ENCODE peak calls at places on chromosomes 13 and 19, in six cellular contexts. One of them, this sample, is unnamed.

GRCh38 chr13:110683921-110684320 is 22.0 kb downstream of the CARS2 start:
- DNase-seq in stomach: no peak
- DNase-seq in heart left ventricle: no peak
- DNase-seq in HCT116: no peak
- DNase-seq in right lobe of liver: no peak
- DNase-seq in ovary: no peak
- DNase-seq in this sample: no peak

GRCh38 chr19:47351545-47351944 is 2.4 kb downstream of the DHX34 start:
- DNase-seq in stomach: no peak
- DNase-seq in heart left ventricle: no peak
- DNase-seq in HCT116: peak
- DNase-seq in right lobe of liver: no peak
- DNase-seq in ovary: no peak
- DNase-seq in this sample: no peak

GRCh38 chr13:35978607-35979316 is 152.4 kb downstream of the DCLK1 start:
- DNase-seq in stomach: no peak
- DNase-seq in heart left ventricle: no peak
- DNase-seq in HCT116: peak
- DNase-seq in right lobe of liver: no peak
- DNase-seq in ovary: no peak
- DNase-seq in this sample: no peak

GRCh38 chr19:36819130-36819630 is 19.0 kb downstream of the ZNF790 start:
- DNase-seq in stomach: no peak
- DNase-seq in heart left ventricle: no peak
- DNase-seq in HCT116: no peak
- DNase-seq in right lobe of liver: no peak
- DNase-seq in ovary: no peak
- DNase-seq in this sample: no peak

GRCh38 chr19:14477417-14478112 is 2.4 kb upstream of the PTGER1 start:
- DNase-seq in stomach: no peak
- DNase-seq in heart left ventricle: no peak
- DNase-seq in HCT116: no peak
- DNase-seq in right lobe of liver: no peak
- DNase-seq in ovary: no peak
- DNase-seq in this sample: no peak

GRCh38 chr19:13646758-13647157 is 117.6 kb upstream of the MRI1 start:
- DNase-seq in stomach: no peak
- DNase-seq in heart left ventricle: no peak
- DNase-seq in HCT116: no peak
- DNase-seq in right lobe of liver: no peak
- DNase-seq in ovary: no peak
- DNase-seq in this sample: no peak

GRCh38 chr19:41328818-41329220 is 18.8 kb downstream of the CCDC97 start:
- DNase-seq in stomach: no peak
- DNase-seq in heart left ventricle: no peak
- DNase-seq in HCT116: no peak
- DNase-seq in right lobe of liver: no peak
- DNase-seq in ovary: no peak
- DNase-seq in this sample: no peak

GRCh38 chr13:105441406-105441805 is 1094.1 kb downstream of the EFNB2 start:
- DNase-seq in stomach: no peak
- DNase-seq in heart left ventricle: no peak
- DNase-seq in HCT116: no peak
- DNase-seq in right lobe of liver: no peak
- DNase-seq in ovary: no peak
- DNase-seq in this sample: no peak

GRCh38 chr13:21733475-21734311 is 62.8 kb downstream of the FGF9 start:
- DNase-seq in stomach: no peak
- DNase-seq in heart left ventricle: no peak
- DNase-seq in HCT116: no peak
- DNase-seq in right lobe of liver: no peak
- DNase-seq in ovary: no peak
- DNase-seq in this sample: no peak

GRCh38 chr19:42250666-42251531 is 4.0 kb downstream of the ERF start:
- DNase-seq in stomach: no peak
- DNase-seq in heart left ventricle: no peak
- DNase-seq in HCT116: no peak
- DNase-seq in right lobe of liver: no peak
- DNase-seq in ovary: peak
- DNase-seq in this sample: no peak

GRCh38 chr13:102141625-102142472 is 260.0 kb downstream of the FGF14 start:
- DNase-seq in stomach: no peak
- DNase-seq in heart left ventricle: no peak
- DNase-seq in HCT116: no peak
- DNase-seq in right lobe of liver: no peak
- DNase-seq in ovary: no peak
- DNase-seq in this sample: no peak

GRCh38 chr19:902446-903226 is 9.4 kb downstream of the RNU6-9 start:
- DNase-seq in stomach: no peak
- DNase-seq in heart left ventricle: no peak
- DNase-seq in HCT116: no peak
- DNase-seq in right lobe of liver: no peak
- DNase-seq in ovary: no peak
- DNase-seq in this sample: no peak

DNA sequence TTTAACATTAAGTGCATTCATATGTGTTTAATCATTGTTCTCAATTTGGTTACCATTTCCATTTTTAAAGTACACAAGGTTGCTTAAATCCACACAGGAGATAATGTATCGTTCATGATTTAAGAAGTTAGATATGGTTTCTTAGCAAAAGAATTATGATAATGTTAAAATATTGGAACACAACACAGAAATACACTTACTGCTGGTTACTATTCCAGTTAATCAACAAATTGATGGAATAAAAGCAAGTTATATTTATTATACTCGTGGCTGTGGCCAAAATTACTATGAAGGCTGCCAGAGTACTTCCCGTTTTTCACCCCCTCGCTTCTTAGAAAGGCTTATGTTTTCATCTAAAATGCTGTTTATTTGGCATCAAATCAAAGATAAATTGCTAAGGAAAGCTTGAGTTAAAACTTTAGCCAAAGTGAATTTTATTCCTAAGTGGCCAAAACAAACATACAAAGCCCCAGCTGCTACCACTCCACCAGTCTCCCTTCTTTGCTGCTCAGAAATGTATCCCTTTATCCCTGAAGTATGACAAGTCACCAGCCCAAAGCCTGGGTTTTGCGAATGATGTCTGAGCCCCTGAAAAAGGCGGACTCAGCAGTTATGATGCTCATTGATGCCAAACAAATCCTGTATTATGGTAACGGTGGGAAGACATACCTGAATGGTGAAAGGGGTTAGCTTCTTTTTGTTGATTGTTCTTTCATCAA is 27.7 kb downstream of the LCP1 start:
- DNase-seq in stomach: no peak
- DNase-seq in heart left ventricle: no peak
- DNase-seq in HCT116: no peak
- DNase-seq in right lobe of liver: no peak
- DNase-seq in ovary: no peak
- DNase-seq in this sample: no peak
- TF ChIP-seq POLR2A in stomach: no peak
- TF ChIP-seq POLR2A in heart left ventricle: no peak
- TF ChIP-seq POLR2A in HCT116: no peak
- TF ChIP-seq POLR2A in right lobe of liver: no peak
- TF ChIP-seq POLR2A in ovary: no peak
- TF ChIP-seq POLR2A in this sample: no peak

DNA sequence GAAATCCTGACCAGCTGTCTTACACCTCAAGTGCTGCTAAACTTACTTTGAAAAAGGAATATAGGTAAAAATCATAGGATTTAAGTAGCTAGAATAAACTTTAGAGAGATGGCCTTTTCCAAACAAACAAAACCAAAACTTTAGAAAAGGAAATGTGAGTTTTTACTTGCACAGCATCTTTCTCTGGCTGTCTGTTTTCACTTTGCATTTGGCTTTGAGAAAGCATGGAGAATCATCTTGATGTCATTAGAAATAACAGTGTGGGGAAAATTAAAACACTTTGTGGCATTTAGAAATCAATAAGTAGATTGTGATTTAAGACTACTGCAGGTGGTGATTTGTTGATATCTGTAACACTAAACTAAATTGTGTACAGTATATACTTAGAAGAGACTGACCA is 6.0 kb downstream of the WDFY2 start:
- DNase-seq in stomach: no peak
- DNase-seq in heart left ventricle: no peak
- DNase-seq in HCT116: no peak
- DNase-seq in right lobe of liver: no peak
- DNase-seq in ovary: no peak
- DNase-seq in this sample: no peak
- TF ChIP-seq POLR2A in stomach: no peak
- TF ChIP-seq POLR2A in heart left ventricle: no peak
- TF ChIP-seq POLR2A in HCT116: no peak
- TF ChIP-seq POLR2A in right lobe of liver: no peak
- TF ChIP-seq POLR2A in ovary: no peak
- TF ChIP-seq POLR2A in this sample: no peak

GRCh38 chr13:27406178-27406939 is 18.1 kb upstream of the GTF3A start:
- DNase-seq in stomach: no peak
- DNase-seq in heart left ventricle: no peak
- DNase-seq in HCT116: no peak
- DNase-seq in right lobe of liver: no peak
- DNase-seq in ovary: no peak
- DNase-seq in this sample: peak

GRCh38 chr13:27405521-27406134 is 18.8 kb upstream of the GTF3A start:
- DNase-seq in stomach: no peak
- DNase-seq in heart left ventricle: no peak
- DNase-seq in HCT116: no peak
- DNase-seq in right lobe of liver: no peak
- DNase-seq in ovary: no peak
- DNase-seq in this sample: no peak

GRCh38 chr13:27404680-27405079 is 19.7 kb upstream of the GTF3A start:
- DNase-seq in stomach: peak
- DNase-seq in heart left ventricle: no peak
- DNase-seq in HCT116: no peak
- DNase-seq in right lobe of liver: peak
- DNase-seq in ovary: no peak
- DNase-seq in this sample: no peak

GRCh38 chr13:27403252-27403678 is 21.2 kb upstream of the GTF3A start:
- DNase-seq in stomach: no peak
- DNase-seq in heart left ventricle: no peak
- DNase-seq in HCT116: no peak
- DNase-seq in right lobe of liver: no peak
- DNase-seq in ovary: no peak
- DNase-seq in this sample: peak

GRCh38 chr13:27403727-27404385 is 20.6 kb upstream of the GTF3A start:
- DNase-seq in stomach: peak
- DNase-seq in heart left ventricle: no peak
- DNase-seq in HCT116: no peak
- DNase-seq in right lobe of liver: peak
- DNase-seq in ovary: no peak
- DNase-seq in this sample: no peak
- TF ChIP-seq POLR2A in stomach: no peak
- TF ChIP-seq POLR2A in heart left ventricle: no peak
- TF ChIP-seq POLR2A in HCT116: no peak
- TF ChIP-seq POLR2A in right lobe of liver: peak
- TF ChIP-seq POLR2A in ovary: no peak
- TF ChIP-seq POLR2A in this sample: no peak

DNA sequence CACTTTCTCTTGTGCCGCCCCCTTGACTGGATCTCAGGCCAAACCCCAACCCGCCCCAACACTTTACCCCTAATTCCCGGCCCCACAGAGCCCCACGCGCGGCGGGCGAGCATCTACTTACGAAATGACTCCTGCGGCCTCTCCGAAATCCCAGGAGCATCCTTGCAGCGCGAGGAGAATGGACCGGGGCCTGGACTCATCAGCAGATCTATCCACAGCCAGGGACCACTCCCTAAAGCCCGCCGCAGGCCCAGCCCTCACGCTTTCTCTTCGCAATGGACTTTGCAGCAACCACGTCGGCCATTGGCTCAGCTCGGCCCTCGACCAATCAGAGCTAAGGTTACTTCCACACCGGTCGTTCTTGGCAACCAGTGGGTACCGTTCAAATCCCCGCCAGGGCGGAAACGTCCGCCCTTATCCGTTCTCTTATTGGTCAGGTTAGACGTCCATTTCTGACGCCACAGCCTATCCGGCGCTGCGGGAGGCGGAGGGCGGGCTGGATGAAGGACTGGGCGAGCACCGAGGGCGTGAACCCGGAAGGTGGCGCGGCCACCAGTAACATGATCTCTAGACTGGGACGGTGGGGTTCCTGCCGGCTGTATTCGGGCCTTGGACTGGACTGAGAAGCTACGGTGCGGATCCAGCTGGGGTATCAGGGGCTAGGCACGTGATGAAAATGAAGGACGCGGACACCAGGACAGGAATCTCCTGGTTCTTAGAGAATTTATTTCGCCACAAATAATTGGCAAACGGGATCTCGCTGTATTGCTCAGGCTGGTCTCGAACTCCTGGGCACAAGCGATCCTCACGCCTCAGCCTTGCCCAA is at the start of the genes CEP89 and FAAP24:
- DNase-seq in stomach: peak
- DNase-seq in heart left ventricle: peak
- DNase-seq in HCT116: peak
- DNase-seq in right lobe of liver: peak
- DNase-seq in ovary: peak
- DNase-seq in this sample: peak
- TF ChIP-seq POLR2A in stomach: no peak
- TF ChIP-seq POLR2A in heart left ventricle: no peak
- TF ChIP-seq POLR2A in HCT116: peak
- TF ChIP-seq POLR2A in right lobe of liver: peak
- TF ChIP-seq POLR2A in ovary: no peak
- TF ChIP-seq POLR2A in this sample: peak

GRCh38 chr13:74151859-74152258 is 17.7 kb upstream of the KLF12 start:
- DNase-seq in stomach: no peak
- DNase-seq in heart left ventricle: no peak
- DNase-seq in HCT116: no peak
- DNase-seq in right lobe of liver: no peak
- DNase-seq in ovary: no peak
- DNase-seq in this sample: no peak
- TF ChIP-seq POLR2A in stomach: no peak
- TF ChIP-seq POLR2A in heart left ventricle: no peak
- TF ChIP-seq POLR2A in HCT116: no peak
- TF ChIP-seq POLR2A in right lobe of liver: no peak
- TF ChIP-seq POLR2A in ovary: no peak
- TF ChIP-seq POLR2A in this sample: no peak

GRCh38 chr13:113220877-113221276 is 11.5 kb downstream of the CUL4A start:
- DNase-seq in stomach: no peak
- DNase-seq in heart left ventricle: peak
- DNase-seq in HCT116: no peak
- DNase-seq in right lobe of liver: no peak
- DNase-seq in ovary: no peak
- DNase-seq in this sample: no peak
- TF ChIP-seq POLR2A in stomach: no peak
- TF ChIP-seq POLR2A in heart left ventricle: no peak
- TF ChIP-seq POLR2A in HCT116: no peak
- TF ChIP-seq POLR2A in right lobe of liver: no peak
- TF ChIP-seq POLR2A in ovary: no peak
- TF ChIP-seq POLR2A in this sample: no peak

GRCh38 chr19:19226204-19226603 is 14.4 kb downstream of the NCAN start:
- DNase-seq in stomach: no peak
- DNase-seq in heart left ventricle: no peak
- DNase-seq in HCT116: no peak
- DNase-seq in right lobe of liver: no peak
- DNase-seq in ovary: no peak
- DNase-seq in this sample: no peak

GRCh38 chr19:19224150-19224851 is 12.5 kb downstream of the NCAN start:
- DNase-seq in stomach: no peak
- DNase-seq in heart left ventricle: no peak
- DNase-seq in HCT116: no peak
- DNase-seq in right lobe of liver: no peak
- DNase-seq in ovary: no peak
- DNase-seq in this sample: no peak

GRCh38 chr19:19223636-19224035 is 11.9 kb downstream of the NCAN start:
- DNase-seq in stomach: no peak
- DNase-seq in heart left ventricle: no peak
- DNase-seq in HCT116: no peak
- DNase-seq in right lobe of liver: no peak
- DNase-seq in ovary: no peak
- DNase-seq in this sample: no peak

GRCh38 chr19:19226663-19227062 is 14.9 kb downstream of the NCAN start:
- DNase-seq in stomach: no peak
- DNase-seq in heart left ventricle: no peak
- DNase-seq in HCT116: no peak
- DNase-seq in right lobe of liver: no peak
- DNase-seq in ovary: no peak
- DNase-seq in this sample: no peak

GRCh38 chr19:19224852-19225494 is 13.2 kb downstream of the NCAN start:
- DNase-seq in stomach: peak
- DNase-seq in heart left ventricle: peak
- DNase-seq in HCT116: peak
- DNase-seq in right lobe of liver: peak
- DNase-seq in ovary: peak
- DNase-seq in this sample: no peak
- TF ChIP-seq POLR2A in stomach: no peak
- TF ChIP-seq POLR2A in heart left ventricle: no peak
- TF ChIP-seq POLR2A in HCT116: no peak
- TF ChIP-seq POLR2A in right lobe of liver: no peak
- TF ChIP-seq POLR2A in ovary: no peak
- TF ChIP-seq POLR2A in this sample: no peak

This sample was measured in H54.